ENCODE peak calls at places on chromosomes 12 and 14, in four cellular contexts. V, U, M and A are unnamed samples.

GRCh38 chr12:93622485-93622884 is 50.0 kb downstream of the SOCS2 start:
- DNase-seq in U (no peak), V (no peak), M (no peak), A (no peak)

GRCh38 chr12:4910502-4911315 is 1.0 kb downstream of the KCNA1 start:
- DNase-seq in V (no peak), U (no peak), M (no peak), A (no peak)

GRCh38 chr12:53817021-53817389 is 65.2 kb upstream of the CISTR start:
- DNase-seq in U (no peak), M (no peak), V (no peak), A (no peak)

GRCh38 chr14:76034566-76034965 is 49.0 kb downstream of the IFT43 start:
- DNase-seq in V (no peak), M (no peak), U (no peak), A (no peak)

GRCh38 chr14:104581521-104581920 is 2.0 kb downstream of the C14orf180 start:
- DNase-seq in U (no peak), M (no peak), V (no peak), A (no peak)

GRCh38 chr14:101859538-101859902 is 98.0 kb downstream of the PPP2R5C start:
- DNase-seq in V (no peak), M (no peak), U (no peak), A (no peak)

GRCh38 chr14:21781543-21781942 is 107.9 kb upstream of the OR4E1 start:
- DNase-seq in U (no peak), V (no peak), M (no peak), A (no peak)

GRCh38 chr12:119423285-119423684 is 88.8 kb downstream of the CCDC60 start:
- DNase-seq in U (peak), V (peak), M (no peak), A (no peak)

GRCh38 chr14:77307099-77307496 is 13.6 kb downstream of the POMT2 start:
- DNase-seq in U (no peak), M (no peak), V (no peak), A (no peak)

GRCh38 chr12:118984206-118984943 is 3.0 kb downstream of the SRRM4 start:
- DNase-seq in V (peak), M (no peak), U (no peak), A (no peak)

GRCh38 chr12:41521872-41522379 is 333.8 kb downstream of the PDZRN4 start:
- DNase-seq in V (peak), U (no peak), M (no peak), A (no peak)

GRCh38 chr14:81312289-81312876 is 87.7 kb downstream of the STON2 start:
- DNase-seq in V (no peak), M (no peak), U (no peak), A (no peak)

GRCh38 chr12:89840162-89840922 is 131.7 kb upstream of the ATP2B1 start:
- DNase-seq in U (no peak), M (no peak), V (no peak), A (no peak)

GRCh38 chr14:90759370-90760054 is 56.7 kb downstream of the TTC7B start:
- DNase-seq in M (no peak), V (no peak), U (no peak), A (no peak)

GRCh38 chr12:31533470-31533869 is 57.5 kb downstream of the DENND5B start:
- DNase-seq in M (no peak), U (no peak), V (no peak), A (no peak)

GRCh38 chr14:52015411-52016030 is 26.2 kb downstream of the RTRAF start:
- DNase-seq in V (peak), U (no peak), M (no peak), A (peak)

GRCh38 chr12:50232206-50232605 is 51.1 kb downstream of the LIMA1 start:
- DNase-seq in M (no peak), V (no peak), U (no peak), A (no peak)

GRCh38 chr14:21019377-21019776 is 5.5 kb downstream of the NDRG2 start:
- DNase-seq in M (no peak), V (no peak), U (no peak), A (no peak)

GRCh38 chr12:100533326-100533725 is 40.2 kb upstream of the GAS2L3 start:
- DNase-seq in V (no peak), M (no peak), U (no peak), A (no peak)

GRCh38 chr14:31270196-31270772 is 62.7 kb upstream of the HECTD1 start:
- DNase-seq in M (no peak), U (no peak), V (no peak), A (no peak)

GRCh38 chr14:74574706-74575105 is 37.3 kb downstream of the LTBP2 start:
- DNase-seq in U (no peak), V (no peak), M (no peak), A (no peak)

GRCh38 chr12:123813349-123813748 is 51.2 kb downstream of the DNAH10 start:
- DNase-seq in M (no peak), V (no peak), U (no peak), A (no peak)

GRCh38 chr12:64273527-64274403 is 51.7 kb upstream of the KICS2 start:
- DNase-seq in V (peak), M (no peak), U (no peak), A (no peak)

GRCh38 chr14:74510211-74510931 is 16.8 kb downstream of the ISCA2 start:
- DNase-seq in M (no peak), U (no peak), V (no peak), A (no peak)

GRCh38 chr12:123532808-123533649 is 490 bp downstream of the RILPL1 start:
- DNase-seq in V (no peak), U (peak), M (no peak), A (no peak)

GRCh38 chr12:41250748-41251147 is 62.6 kb downstream of the PDZRN4 start:
- DNase-seq in V (no peak), U (no peak), M (peak), A (no peak)

GRCh38 chr14:96162265-96162664 is 42.4 kb upstream of the BDKRB2 start:
- DNase-seq in V (no peak), M (no peak), U (no peak), A (no peak)

GRCh38 chr14:63383776-63384367 is 65.1 kb upstream of the GPHB5 start:
- DNase-seq in M (no peak), V (no peak), U (no peak), A (no peak)

GRCh38 chr14:71621276-71621675 is 311.0 kb upstream of the RGS6 start:
- DNase-seq in V (no peak), U (no peak), M (no peak), A (no peak)

GRCh38 chr14:61475316-61475715 is 153.9 kb downstream of the PRKCH start:
- DNase-seq in V (peak), U (peak), M (no peak), A (peak)